ENCODE peak calls at places on chromosomes 11 and 22, in five cellular contexts. C is right lobe of liver, M is prostate gland, O is DND-41, L is Peyer's patch. I is an unnamed sample.

GRCh38 chr11:111942826-111943225 is 5.7 kb downstream of the DIXDC1 start:
- DNase-seq in M (no peak), O (no peak), C (no peak), L (no peak), I (no peak)

GRCh38 chr11:132777067-132777975 is 755.0 kb downstream of the OPCML start:
- DNase-seq in O (no peak), L (no peak), C (no peak), M (no peak), I (no peak)

GRCh38 chr11:77154381-77155081 is 26.5 kb downstream of the MYO7A start:
- DNase-seq in O (no peak), M (no peak), C (peak), L (no peak), I (no peak)

GRCh38 chr11:18064035-18064434 is 18.0 kb upstream of the TPH1 start:
- DNase-seq in L (no peak), C (no peak), M (no peak), O (no peak), I (no peak)

GRCh38 chr11:128095459-128096096 is 491.8 kb downstream of the ETS1 start:
- DNase-seq in O (no peak), L (no peak), C (no peak), M (no peak), I (no peak)

GRCh38 chr11:64206457-64207246 is at the start of gene FERMT3:
- DNase-seq in C (peak), O (peak), M (no peak), L (peak), I (no peak)

GRCh38 chr11:11691296-11692141 is 69.7 kb upstream of the GALNT18 start:
- DNase-seq in O (no peak), M (no peak), C (no peak), L (no peak), I (peak)

GRCh38 chr11:5928811-5929210 is 13.2 kb upstream of the OR56A3 start:
- DNase-seq in M (no peak), O (no peak), C (no peak), L (no peak), I (no peak)

GRCh38 chr22:49307071-49307830 is 520.4 kb downstream of the BRD1 start:
- DNase-seq in O (no peak), L (no peak), M (no peak), C (peak), I (peak)

GRCh38 chr22:24026056-24026455 is 15.0 kb downstream of the CABIN1 start:
- DNase-seq in O (no peak), C (no peak), L (no peak), M (no peak), I (no peak)

GRCh38 chr11:64863381-64864060 is 14.9 kb downstream of the EHD1 start:
- DNase-seq in C (peak), L (no peak), O (no peak), M (no peak), I (no peak)

GRCh38 chr11:130478881-130479280 is 30.4 kb downstream of the ADAMTS15 start:
- DNase-seq in M (no peak), C (no peak), O (no peak), L (no peak), I (no peak)

GRCh38 chr22:43085658-43086606 is 3.3 kb downstream of the TTLL1 start:
- DNase-seq in O (no peak), L (no peak), C (no peak), M (no peak), I (no peak)

GRCh38 chr22:49291781-49292180 is 535.9 kb downstream of the BRD1 start:
- DNase-seq in M (no peak), O (no peak), C (no peak), L (no peak), I (no peak)

GRCh38 chr11:129813216-129813791 is 2.3 kb upstream of the TMEM45B start:
- DNase-seq in C (no peak), M (no peak), L (no peak), O (no peak), I (no peak)

GRCh38 chr11:132242662-132243061 is 872.2 kb downstream of the NTM start:
- DNase-seq in M (no peak), C (no peak), O (no peak), L (no peak), I (no peak)

GRCh38 chr11:94194712-94195111 is 66.1 kb downstream of the PANX1 start:
- DNase-seq in M (no peak), O (no peak), C (no peak), L (no peak), I (no peak)

GRCh38 chr11:78784321-78785061 is 209.8 kb upstream of the NARS2 start:
- DNase-seq in O (no peak), L (no peak), C (no peak), M (no peak), I (peak)

GRCh38 chr11:110755961-110756360 is 43.7 kb upstream of the ARHGAP20 start:
- DNase-seq in C (no peak), M (no peak), O (no peak), L (no peak), I (no peak)

GRCh38 chr11:95067828-95068244 is 1.1 kb downstream of the SRSF8 start:
- DNase-seq in L (no peak), O (no peak), M (no peak), C (no peak), I (no peak)

GRCh38 chr11:46676436-46677158 is 23.8 kb downstream of the ARHGAP1 start:
- DNase-seq in M (no peak), O (no peak), C (peak), L (no peak), I (no peak)

GRCh38 chr11:12185914-12186313 is 75.5 kb downstream of the MICAL2 start:
- DNase-seq in L (no peak), O (peak), M (no peak), C (no peak), I (no peak)

GRCh38 chr11:4626207-4627105 is 10.8 kb upstream of the OR51D1 start:
- DNase-seq in O (peak), M (peak), C (no peak), L (no peak), I (peak)

GRCh38 chr22:27480487-27480886 is 321.1 kb downstream of the MN1 start:
- DNase-seq in M (no peak), L (no peak), C (no peak), O (no peak), I (no peak)

GRCh38 chr11:12864316-12865156 is 144.6 kb upstream of the RASSF10 start:
- DNase-seq in L (no peak), M (peak), O (no peak), C (no peak), I (peak)

GRCh38 chr11:77589181-77589520 is 602 bp upstream of the AQP11 start:
- DNase-seq in L (no peak), O (no peak), M (no peak), C (no peak), I (no peak)

GRCh38 chr22:47051435-47052175 is 289.2 kb downstream of the TBC1D22A start:
- DNase-seq in C (peak), O (no peak), L (no peak), M (no peak), I (no peak)

GRCh38 chr22:16562711-16563554 is 29.7 kb downstream of the CCT8L2 start:
- DNase-seq in M (no peak), O (no peak), L (no peak), C (no peak), I (no peak)

GRCh38 chr11:8016396-8016949 is 29.3 kb downstream of the EIF3F start:
- DNase-seq in M (no peak), C (no peak), O (no peak), L (no peak), I (peak)

GRCh38 chr11:28581286-28582242 is 473.4 kb downstream of the METTL15 start:
- DNase-seq in C (no peak), L (no peak), O (no peak), M (no peak), I (peak)

DNA sequence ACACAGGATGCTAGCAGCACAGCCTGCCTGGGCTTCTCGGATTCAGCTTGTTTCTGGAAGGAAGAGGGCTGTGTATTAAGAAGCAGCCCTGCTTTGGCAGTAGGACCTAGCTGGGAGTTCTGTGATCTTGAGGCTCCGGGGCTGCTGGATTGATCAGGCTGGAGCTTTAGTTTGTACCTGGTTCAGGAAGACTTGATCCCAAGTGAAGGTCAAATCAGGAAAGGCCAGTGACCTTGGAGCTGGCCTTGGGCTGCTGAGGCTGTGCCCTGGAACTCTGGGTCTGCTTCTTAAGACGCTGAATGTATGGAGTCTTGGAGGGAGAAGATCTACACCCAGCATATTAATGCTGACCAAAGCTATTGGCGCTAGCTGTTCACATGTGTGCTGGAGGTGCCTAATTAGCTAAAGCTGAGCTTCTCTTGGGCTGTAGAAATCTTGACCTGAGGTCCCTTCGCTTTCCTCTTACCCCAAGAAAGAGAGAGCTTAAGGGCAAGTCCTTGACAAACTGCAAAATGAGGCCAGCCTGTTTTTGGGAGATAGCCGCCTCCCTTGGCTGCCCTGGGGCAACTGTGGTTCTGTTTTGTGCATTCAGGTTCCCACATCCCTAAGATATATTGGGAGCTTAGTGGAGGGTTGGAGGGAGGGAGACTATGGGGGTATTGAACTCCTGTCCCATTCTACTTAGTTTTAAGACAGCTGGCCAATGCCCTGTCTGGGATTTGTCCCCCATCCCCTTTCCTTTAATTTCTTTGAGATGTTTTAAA is 135.9 kb downstream of the DBX1 start:
- DNase-seq in L (no peak), O (no peak), C (no peak), M (no peak), I (peak)
- H3K4me3 ChIP-seq in L (no peak), O (no peak), C (peak), M (no peak), I (peak)

DNA sequence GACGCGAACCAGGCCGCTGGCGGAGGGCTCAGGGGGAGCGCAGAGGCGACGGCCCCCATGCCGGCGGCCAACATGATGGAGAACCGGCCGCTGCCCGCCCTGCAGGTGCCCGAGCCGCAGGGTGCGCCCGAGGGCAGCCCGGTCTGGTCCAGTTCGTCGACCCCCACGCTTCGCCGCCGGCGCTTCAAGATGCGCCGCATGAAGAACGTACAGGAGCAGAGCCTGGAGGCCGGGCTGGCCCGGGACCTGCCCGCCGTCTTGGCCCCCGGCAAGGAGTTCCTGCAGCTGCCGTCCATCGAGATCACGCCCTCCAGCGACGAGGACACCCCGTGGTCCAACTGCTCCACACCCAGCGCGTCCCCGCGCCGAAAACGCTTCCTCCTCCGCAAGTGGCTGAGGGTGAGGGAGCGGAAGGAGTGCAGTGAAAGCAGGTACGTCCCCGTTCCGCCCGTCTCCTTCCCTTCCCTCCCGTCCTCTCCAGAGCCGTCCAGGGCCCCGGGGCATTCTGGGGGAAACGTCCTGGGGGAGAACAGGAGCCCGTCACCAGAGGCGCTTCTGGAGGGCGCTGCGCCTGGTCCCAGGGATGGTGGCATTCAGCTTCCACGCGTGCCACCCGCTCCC is 777 bp downstream of the GRAMD1B start:
- DNase-seq in L (peak), O (peak), M (peak), C (peak), I (peak)
- H3K27ac ChIP-seq in L (peak), O (peak), M (peak), C (no peak), I (peak)

GRCh38 chr22:39315389-39315788 is 4.0 kb downstream of the RPL3 start:
- DNase-seq in O (no peak), L (no peak), C (no peak), M (no peak), I (no peak)
- H3K4me3 ChIP-seq in O (no peak), L (no peak), C (no peak), M (no peak), I (peak)

DNA sequence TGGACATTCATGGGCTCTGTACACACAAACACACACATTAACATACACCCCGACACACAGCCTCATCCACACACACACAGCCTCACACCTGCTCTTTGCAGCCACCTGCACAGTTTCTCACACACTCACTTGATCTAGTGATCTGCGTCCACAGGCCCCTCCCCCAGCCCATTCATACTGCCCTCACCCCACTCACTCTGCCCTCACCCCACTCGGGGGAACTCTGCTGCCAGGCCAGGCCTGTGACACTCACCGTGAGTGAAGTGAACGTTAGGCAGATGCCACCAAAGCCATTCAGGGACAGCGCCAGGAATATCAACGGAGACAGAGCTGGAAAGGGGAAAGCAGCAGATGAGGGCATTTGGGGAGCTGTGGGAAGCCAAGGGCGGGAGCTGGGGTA is 15.0 kb downstream of the SLC43A1 start:
- DNase-seq in L (no peak), O (no peak), C (no peak), M (no peak), I (no peak)
- H3K27ac ChIP-seq in L (peak), O (no peak), C (peak), M (peak), I (no peak)

GRCh38 chr11:69130586-69131566 is 24.9 kb upstream of the SMIM38 start:
- DNase-seq in C (no peak), M (no peak), L (no peak), O (no peak), I (peak)
- H3K4me3 ChIP-seq in C (no peak), M (no peak), L (no peak), O (no peak), I (no peak)

GRCh38 chr22:37496651-37497599 is 10.7 kb upstream of the MFNG start:
- DNase-seq in L (no peak), O (no peak), M (no peak), C (no peak), I (peak)
- H3K27ac ChIP-seq in L (no peak), O (no peak), M (no peak), C (no peak), I (no peak)

GRCh38 chr11:60950933-60951610 is 904 bp downstream of the SLC15A3 start:
- DNase-seq in M (no peak), C (no peak), O (no peak), L (no peak), I (peak)
- H3K4me3 ChIP-seq in M (peak), C (peak), O (no peak), L (peak), I (no peak)

I was measured in endodermal cell.